ENCODE peak calls at places on chromosomes 5 and 9, in six cellular contexts. One of them, this sample, is unnamed.

GRCh38 chr9:137305060-137305787 is 3.2 kb upstream of the NRARP start:
- DNase-seq in heart right ventricle: peak; percentile 78
- DNase-seq in OCI-LY7: peak; percentile 51
- DNase-seq in astrocyte of the spinal cord: peak; percentile 39
- DNase-seq in fibroblast of lung: peak; percentile 46
- DNase-seq in PC-9: no peak
- DNase-seq in this sample: no peak

GRCh38 chr5:136926073-136926472 is 560.7 kb upstream of the TRPC7 start:
- DNase-seq in OCI-LY7: no peak
- DNase-seq in heart right ventricle: no peak
- DNase-seq in PC-9: no peak
- DNase-seq in astrocyte of the spinal cord: no peak
- DNase-seq in fibroblast of lung: no peak
- DNase-seq in this sample: no peak

GRCh38 chr9:95024097-95024671 is 293.3 kb downstream of the FANCC start:
- DNase-seq in astrocyte of the spinal cord: no peak
- DNase-seq in OCI-LY7: no peak
- DNase-seq in PC-9: no peak
- DNase-seq in fibroblast of lung: no peak
- DNase-seq in heart right ventricle: no peak
- DNase-seq in this sample: no peak

GRCh38 chr9:104774132-104774531 is 10.2 kb downstream of the NIPSNAP3B start:
- DNase-seq in fibroblast of lung: no peak
- DNase-seq in heart right ventricle: no peak
- DNase-seq in OCI-LY7: no peak
- DNase-seq in astrocyte of the spinal cord: no peak
- DNase-seq in PC-9: no peak
- DNase-seq in this sample: no peak

GRCh38 chr5:74682636-74683035 is 2.4 kb upstream of the HEXB start:
- DNase-seq in heart right ventricle: no peak
- DNase-seq in PC-9: no peak
- DNase-seq in OCI-LY7: no peak
- DNase-seq in fibroblast of lung: peak; percentile 34
- DNase-seq in astrocyte of the spinal cord: no peak
- DNase-seq in this sample: no peak

GRCh38 chr5:93006915-93007314 is 574.1 kb downstream of the NR2F1-AS1 start:
- DNase-seq in PC-9: no peak
- DNase-seq in fibroblast of lung: peak; percentile 26
- DNase-seq in heart right ventricle: no peak
- DNase-seq in OCI-LY7: no peak
- DNase-seq in astrocyte of the spinal cord: no peak
- DNase-seq in this sample: no peak

GRCh38 chr5:74895906-74896305 is 29.7 kb upstream of the FAM169A start:
- DNase-seq in heart right ventricle: peak; percentile 80
- DNase-seq in fibroblast of lung: peak; percentile 90
- DNase-seq in astrocyte of the spinal cord: peak; percentile 87
- DNase-seq in PC-9: no peak
- DNase-seq in OCI-LY7: no peak
- DNase-seq in this sample: no peak

GRCh38 chr5:35617435-35618296 is at the start of gene SPEF2:
- DNase-seq in heart right ventricle: peak; percentile 83
- DNase-seq in PC-9: peak; percentile 89
- DNase-seq in fibroblast of lung: peak; percentile 89
- DNase-seq in astrocyte of the spinal cord: peak; percentile 91
- DNase-seq in OCI-LY7: no peak
- DNase-seq in this sample: peak; percentile 82

GRCh38 chr9:86942352-86943222 is 4.7 kb downstream of the GAS1 start:
- DNase-seq in PC-9: no peak
- DNase-seq in fibroblast of lung: no peak
- DNase-seq in astrocyte of the spinal cord: no peak
- DNase-seq in OCI-LY7: no peak
- DNase-seq in heart right ventricle: no peak
- DNase-seq in this sample: no peak

GRCh38 chr5:84450617-84451414 is 66.1 kb upstream of the EDIL3 start:
- DNase-seq in PC-9: no peak
- DNase-seq in astrocyte of the spinal cord: peak; percentile 47
- DNase-seq in OCI-LY7: peak; percentile 1
- DNase-seq in heart right ventricle: no peak
- DNase-seq in fibroblast of lung: peak; percentile 28
- DNase-seq in this sample: no peak

GRCh38 chr9:6049798-6050197 is 34.4 kb upstream of the RANBP6 start:
- DNase-seq in OCI-LY7: peak; percentile 53
- DNase-seq in PC-9: no peak
- DNase-seq in astrocyte of the spinal cord: no peak
- DNase-seq in heart right ventricle: no peak
- DNase-seq in fibroblast of lung: no peak
- DNase-seq in this sample: no peak

GRCh38 chr5:57529864-57530263 is 47.3 kb upstream of the ACTBL2 start:
- DNase-seq in PC-9: no peak
- DNase-seq in OCI-LY7: no peak
- DNase-seq in heart right ventricle: no peak
- DNase-seq in astrocyte of the spinal cord: no peak
- DNase-seq in fibroblast of lung: no peak
- DNase-seq in this sample: no peak
- TF ChIP-seq CTCF in PC-9: no peak
- TF ChIP-seq CTCF in OCI-LY7: no peak
- TF ChIP-seq CTCF in heart right ventricle: no peak
- TF ChIP-seq CTCF in astrocyte of the spinal cord: no peak
- TF ChIP-seq CTCF in fibroblast of lung: no peak
- TF ChIP-seq CTCF in this sample: no peak

DNA sequence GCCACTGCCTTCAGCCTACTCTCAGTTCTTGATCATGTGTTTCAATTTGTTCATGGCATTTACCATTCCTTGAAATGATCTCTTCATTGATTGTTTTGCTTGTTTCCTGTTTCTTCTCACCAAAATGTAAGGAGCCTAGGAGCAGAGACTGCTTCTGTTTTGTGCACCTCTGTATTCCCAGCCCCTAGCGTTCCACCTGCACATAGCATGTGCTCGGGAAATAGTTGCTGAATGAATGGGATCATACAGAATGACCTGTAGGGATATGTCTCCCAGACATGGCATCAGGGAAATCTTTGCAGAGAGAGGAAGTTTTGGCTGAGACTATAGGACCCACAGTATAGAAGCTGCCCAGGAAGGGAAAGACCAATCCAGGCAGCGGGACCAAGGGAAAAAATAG is 6.2 kb upstream of the CERCAM start:
- DNase-seq in astrocyte of the spinal cord: no peak
- DNase-seq in OCI-LY7: no peak
- DNase-seq in PC-9: no peak
- DNase-seq in heart right ventricle: no peak
- DNase-seq in fibroblast of lung: no peak
- DNase-seq in this sample: no peak
- TF ChIP-seq CTCF in astrocyte of the spinal cord: peak; percentile 9
- TF ChIP-seq CTCF in OCI-LY7: no peak
- TF ChIP-seq CTCF in PC-9: peak; percentile 47
- TF ChIP-seq CTCF in heart right ventricle: no peak
- TF ChIP-seq CTCF in fibroblast of lung: no peak
- TF ChIP-seq CTCF in this sample: peak; percentile 45

DNA sequence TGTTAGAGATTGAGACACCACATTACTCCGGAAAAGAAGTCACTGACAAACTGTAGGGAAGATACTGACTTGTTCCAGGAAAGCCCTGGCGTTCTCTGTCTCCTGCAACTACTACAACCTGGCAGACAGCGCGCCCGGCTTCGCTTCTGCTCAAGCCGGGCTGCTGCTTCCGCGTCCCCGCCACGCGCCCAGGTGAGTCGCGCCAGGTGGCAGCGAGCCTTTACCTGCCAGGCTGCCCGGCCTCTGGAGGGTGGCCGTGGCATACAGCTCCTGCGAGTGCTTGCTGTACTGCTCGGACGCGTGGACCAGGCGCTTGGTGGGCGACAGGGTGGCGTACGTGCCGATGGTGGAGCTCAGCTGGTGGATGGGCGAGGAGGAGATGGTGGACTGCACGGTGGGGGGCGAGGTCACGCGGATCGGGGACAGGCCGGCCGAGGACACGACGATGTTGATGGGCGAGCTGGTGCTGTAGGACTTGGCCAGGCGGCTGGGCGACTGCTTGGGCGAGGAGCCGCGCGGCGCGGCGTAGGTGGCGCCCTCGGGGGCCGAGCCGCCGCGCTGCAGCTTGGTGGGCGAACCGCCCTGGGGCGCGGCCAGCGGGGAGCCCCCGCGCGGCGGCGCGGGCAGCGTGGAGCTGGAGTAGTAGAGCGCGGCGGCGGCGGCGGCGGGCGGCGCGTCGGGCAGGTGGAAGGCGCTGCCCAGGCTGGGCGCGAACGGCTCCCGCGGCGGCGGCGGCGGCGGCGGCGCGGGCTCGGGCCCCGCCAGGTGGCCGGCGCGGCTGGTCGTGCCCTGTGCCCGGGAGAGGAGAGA is 519.6 kb downstream of the CTNND2 start:
- DNase-seq in heart right ventricle: no peak
- DNase-seq in fibroblast of lung: peak; percentile 27
- DNase-seq in PC-9: no peak
- DNase-seq in OCI-LY7: no peak
- DNase-seq in astrocyte of the spinal cord: no peak
- DNase-seq in this sample: peak; percentile 8
- TF ChIP-seq CTCF in heart right ventricle: no peak
- TF ChIP-seq CTCF in fibroblast of lung: no peak
- TF ChIP-seq CTCF in PC-9: no peak
- TF ChIP-seq CTCF in OCI-LY7: no peak
- TF ChIP-seq CTCF in astrocyte of the spinal cord: no peak
- TF ChIP-seq CTCF in this sample: peak; percentile 29

GRCh38 chr5:14603141-14603540 is 21.5 kb downstream of the OTULINL start:
- DNase-seq in heart right ventricle: no peak
- DNase-seq in OCI-LY7: no peak
- DNase-seq in astrocyte of the spinal cord: no peak
- DNase-seq in fibroblast of lung: no peak
- DNase-seq in PC-9: no peak
- DNase-seq in this sample: no peak

GRCh38 chr5:14608169-14608568 is 26.6 kb downstream of the OTULINL start:
- DNase-seq in OCI-LY7: no peak
- DNase-seq in PC-9: no peak
- DNase-seq in fibroblast of lung: no peak
- DNase-seq in astrocyte of the spinal cord: no peak
- DNase-seq in heart right ventricle: no peak
- DNase-seq in this sample: no peak

DNA sequence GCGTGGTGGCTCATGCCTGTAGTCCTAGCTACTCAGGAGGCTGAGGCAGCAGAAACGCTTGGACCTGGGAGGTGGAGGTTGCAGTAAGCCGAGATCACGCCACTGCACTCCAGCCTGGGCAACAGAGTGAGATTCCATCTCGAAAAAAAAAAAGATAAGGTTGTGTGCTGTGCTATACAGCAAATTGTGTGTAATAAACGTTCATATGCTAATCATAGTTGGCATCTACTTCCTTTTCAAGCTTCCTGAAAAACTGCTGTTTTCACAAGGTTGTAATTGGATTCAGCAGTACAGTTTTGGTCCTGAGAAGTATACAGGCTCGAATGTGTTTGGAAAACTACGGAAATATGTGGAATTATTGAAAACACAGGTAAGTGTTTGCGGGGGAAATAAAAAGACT is 25.5 kb downstream of the OTULINL start:
- DNase-seq in PC-9: no peak
- DNase-seq in heart right ventricle: no peak
- DNase-seq in OCI-LY7: no peak
- DNase-seq in fibroblast of lung: no peak
- DNase-seq in astrocyte of the spinal cord: no peak
- DNase-seq in this sample: no peak
- TF ChIP-seq CTCF in PC-9: no peak
- TF ChIP-seq CTCF in heart right ventricle: no peak
- TF ChIP-seq CTCF in OCI-LY7: no peak
- TF ChIP-seq CTCF in fibroblast of lung: no peak
- TF ChIP-seq CTCF in astrocyte of the spinal cord: no peak
- TF ChIP-seq CTCF in this sample: no peak

GRCh38 chr9:30574355-30575151 is 1809.9 kb upstream of the ACO1 start:
- DNase-seq in astrocyte of the spinal cord: no peak
- DNase-seq in heart right ventricle: no peak
- DNase-seq in fibroblast of lung: no peak
- DNase-seq in PC-9: no peak
- DNase-seq in OCI-LY7: no peak
- DNase-seq in this sample: no peak
- TF ChIP-seq CTCF in astrocyte of the spinal cord: no peak
- TF ChIP-seq CTCF in heart right ventricle: no peak
- TF ChIP-seq CTCF in fibroblast of lung: no peak
- TF ChIP-seq CTCF in PC-9: no peak
- TF ChIP-seq CTCF in OCI-LY7: no peak
- TF ChIP-seq CTCF in this sample: no peak